ENCODE peak calls at places on chromosomes 2 and 18, in ten cellular contexts. W is endothelial cell; D is T follicular helper cell; L is HEK293T; A is GM12865; B is stimulated activated CD4-positive, alpha-beta T cell treated with anti-CD3 and anti-CD28 coated beads, TNF-alpha, amount 100 ng/mL, for 24 hours; M is GM04504; H is gastrocnemius medialis; U is GM04503; Q is activated naive CD4-positive, alpha-beta T cell treated with anti-CD3 and anti-CD28 coated beads for 36 hours. X is an unnamed sample.

GRCh38 chr2:46815121-46815802 is 100.3 kb downstream of the MCFD2 start:
- DNase-seq in W (no peak), D (no peak), L (no peak), A (no peak), B (no peak), M (no peak), H (no peak), U (no peak), Q (no peak), X (no peak)

GRCh38 chr2:11932053-11932512 is 185.7 kb downstream of the LPIN1 start:
- DNase-seq in W (no peak), D (no peak), L (no peak), A (no peak), B (no peak), M (no peak), H (no peak), U (no peak), Q (no peak), X (no peak)

GRCh38 chr2:113060396-113060795 is 1.4 kb downstream of the IL36RN start:
- DNase-seq in W (no peak), D (no peak), L (no peak), A (no peak), B (no peak), M (no peak), H (no peak), U (no peak), Q (no peak), X (no peak)

GRCh38 chr2:46400041-46400440 is 79.3 kb upstream of the TMEM247 start:
- DNase-seq in W (no peak), D (no peak), L (no peak), A (no peak), B (no peak), M (no peak), H (no peak), U (no peak), Q (no peak), X (no peak)

GRCh38 chr2:55097462-55098410 is 47.5 kb upstream of the RTN4 start:
- DNase-seq in W (no peak), D (no peak), L (no peak), A (no peak), B (no peak), M (no peak), H (no peak), U (no peak), Q (no peak), X (no peak)

GRCh38 chr18:74598350-74599001 is 806 bp downstream of the ZNF407 start:
- DNase-seq in W (no peak), D (peak), L (peak), A (peak), B (peak), M (no peak), H (peak), U (peak), Q (peak), X (peak)

GRCh38 chr18:65725421-65726050 is 25.3 kb upstream of the CDH7 start:
- DNase-seq in W (peak), D (no peak), L (peak), A (peak), B (no peak), M (no peak), H (no peak), U (no peak), Q (no peak), X (peak)

GRCh38 chr2:5725794-5726463 is 33.7 kb downstream of the SOX11 start:
- DNase-seq in W (peak), D (no peak), L (no peak), A (no peak), B (no peak), M (no peak), H (no peak), U (no peak), Q (no peak), X (peak)

GRCh38 chr2:61109291-61109690 is 43.6 kb downstream of the SANBR start:
- DNase-seq in W (no peak), D (no peak), L (no peak), A (no peak), B (no peak), M (no peak), H (no peak), U (no peak), Q (no peak), X (no peak)

GRCh38 chr2:230541934-230542380 is 126.0 kb downstream of the SP100 start:
- DNase-seq in W (no peak), D (no peak), L (no peak), A (peak), B (no peak), M (no peak), H (no peak), U (no peak), Q (no peak), X (no peak)

GRCh38 chr2:233331536-233331935 is 22.8 kb upstream of the DGKD start:
- DNase-seq in W (no peak), D (peak), L (no peak), A (peak), B (peak), M (no peak), H (peak), U (no peak), Q (peak), X (no peak)

GRCh38 chr2:199738723-199739412 is 112.1 kb downstream of the FTCDNL1 start:
- DNase-seq in W (no peak), D (no peak), L (no peak), A (no peak), B (no peak), M (peak), H (no peak), U (peak), Q (no peak), X (no peak)